ENCODE peak calls at places on chromosomes 1 and 21, in seven cellular contexts. N is RWPE2, I is mammary epithelial cell, G is astrocyte of the spinal cord, R is OCI-LY7, L is endodermal cell, J is foreskin fibroblast. T is an unnamed sample.

GRCh38 chr21:14526816-14527689 is 19.1 kb downstream of the SAMSN1 start:
- DNase-seq in N (no peak), I (no peak), G (no peak), R (no peak), L (no peak), J (no peak), T (no peak)

GRCh38 chr1:43206721-43207228 is 34.6 kb downstream of the CFAP57 start:
- DNase-seq in N (peak; percentile 93), I (peak; percentile 86), G (peak; percentile 89), R (no peak), L (peak; percentile 95), J (peak; percentile 98), T (peak; percentile 96)

GRCh38 chr21:46633561-46633960 is 1.9 kb upstream of the PRMT2 start:
- DNase-seq in N (no peak), I (no peak), G (no peak), R (no peak), L (no peak), J (no peak), T (no peak)

GRCh38 chr1:82227696-82228095 is 427.0 kb downstream of the ADGRL2 start:
- DNase-seq in N (no peak), I (peak; percentile 26), G (peak; percentile 40), R (no peak), L (no peak), J (peak; percentile 70), T (peak; percentile 48)

GRCh38 chr1:29415156-29415830 is 179.0 kb downstream of the PTPRU start:
- DNase-seq in N (no peak), I (peak; percentile 27), G (no peak), R (no peak), L (peak; percentile 81), J (no peak), T (peak; percentile 15)

GRCh38 chr1:205739348-205740160 is 10.4 kb downstream of the NUCKS1 start:
- DNase-seq in N (no peak), I (no peak), G (peak; percentile 68), R (no peak), L (no peak), J (peak; percentile 76), T (peak; percentile 92)

GRCh38 chr1:23537296-23537993 is 6.4 kb upstream of the E2F2 start:
- DNase-seq in N (no peak), I (no peak), G (peak; percentile 36), R (peak; percentile 32), L (no peak), J (peak; percentile 69), T (no peak)

GRCh38 chr1:51622455-51622913 is 5.6 kb downstream of the OSBPL9 start:
- DNase-seq in N (peak; percentile 75), I (peak; percentile 89), G (peak; percentile 60), R (no peak), L (peak; percentile 86), J (peak; percentile 77), T (peak; percentile 72)

GRCh38 chr1:37257646-37258045 is 216.7 kb upstream of the ZC3H12A start:
- DNase-seq in N (no peak), I (no peak), G (no peak), R (no peak), L (no peak), J (no peak), T (no peak)

GRCh38 chr1:39129514-39129913 is 75.0 kb upstream of the MACF1 start:
- DNase-seq in N (no peak), I (peak; percentile 46), G (peak; percentile 57), R (peak; percentile 13), L (peak; percentile 68), J (peak; percentile 64), T (peak; percentile 70)

GRCh38 chr1:236465231-236465958 is 58.4 kb upstream of the LGALS8 start:
- DNase-seq in N (no peak), I (peak; percentile 8), G (no peak), R (no peak), L (no peak), J (no peak), T (no peak)

GRCh38 chr1:187443939-187444338 is 615.2 kb downstream of the PLA2G4A start:
- DNase-seq in N (no peak), I (no peak), G (no peak), R (no peak), L (no peak), J (no peak), T (no peak)

GRCh38 chr1:186404454-186405051 is 28.9 kb downstream of the ODR4 start:
- DNase-seq in N (no peak), I (peak; percentile 32), G (peak; percentile 46), R (peak; percentile 44), L (no peak), J (peak; percentile 57), T (peak; percentile 86)

GRCh38 chr1:241902376-241903067 is 54.5 kb downstream of the EXO1 start:
- DNase-seq in N (no peak), I (no peak), G (peak; percentile 30), R (no peak), L (peak; percentile 55), J (peak; percentile 56), T (peak; percentile 43)

GRCh38 chr1:28199328-28200233 is 23.1 kb upstream of the PTAFR start:
- DNase-seq in N (no peak), I (no peak), G (no peak), R (no peak), L (no peak), J (no peak), T (no peak)

GRCh38 chr21:21921410-21922232 is 923.4 kb downstream of the NCAM2 start:
- DNase-seq in N (no peak), I (no peak), G (peak; percentile 56), R (peak; percentile 5), L (no peak), J (peak; percentile 4), T (peak; percentile 62)

DNA sequence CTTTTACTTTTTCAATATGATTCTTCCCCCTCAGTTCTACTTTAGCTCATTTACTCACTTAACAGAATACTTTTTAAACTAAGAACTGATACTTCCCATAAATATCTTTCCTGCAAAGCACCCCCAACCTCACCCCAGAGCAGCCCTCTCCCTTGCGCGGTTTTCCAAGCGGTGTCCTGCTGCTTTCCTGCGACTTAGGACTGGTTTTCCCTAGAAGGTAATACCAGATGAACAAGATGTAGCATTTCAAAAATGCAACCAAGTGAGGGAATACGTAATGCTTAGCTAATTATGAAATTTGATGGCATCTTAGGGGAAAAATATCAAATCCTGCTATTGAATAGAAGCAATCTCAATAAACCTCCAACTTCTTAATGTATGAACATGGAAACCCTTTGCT is 228.2 kb upstream of the PKN2 start:
- DNase-seq in N (no peak), I (no peak), G (no peak), R (no peak), L (no peak), J (no peak), T (no peak)
- H3K4me3 ChIP-seq in N (no peak overlapping the region), I (no peak overlapping the region), G (no peak overlapping the region), R (no peak overlapping the region), L (no peak overlapping the region), J (no peak overlapping the region), T (no peak overlapping the region)

DNA sequence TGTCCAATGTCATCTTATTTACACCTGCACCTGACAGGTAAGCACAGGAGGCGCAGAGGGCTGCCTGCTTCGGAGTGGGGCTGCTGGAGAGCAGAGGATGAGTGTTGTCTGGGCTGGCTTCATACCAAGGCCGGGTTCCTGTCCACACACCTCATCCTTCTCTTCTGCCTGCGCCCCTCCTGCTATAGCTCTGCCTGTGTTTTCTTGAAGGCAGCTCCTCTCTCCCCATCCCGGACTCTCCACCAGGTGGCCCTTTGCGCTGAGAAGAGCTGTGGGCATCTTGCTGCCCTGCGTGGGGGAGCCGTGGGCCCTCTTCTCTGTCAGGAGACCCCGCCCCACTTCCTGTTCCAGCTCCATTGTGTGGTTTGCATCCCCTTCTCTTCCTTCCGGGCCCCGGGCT is 35.0 kb downstream of the ARHGEF10L start:
- DNase-seq in N (no peak), I (no peak), G (no peak), R (no peak), L (peak; percentile 87), J (no peak), T (no peak)
- TF ChIP-seq CTCF in N (no peak), I (peak; percentile 38), G (peak; percentile 36), R (peak; percentile 13), L (peak; percentile 72), J (peak; percentile 27), T (peak; percentile 43)

DNA sequence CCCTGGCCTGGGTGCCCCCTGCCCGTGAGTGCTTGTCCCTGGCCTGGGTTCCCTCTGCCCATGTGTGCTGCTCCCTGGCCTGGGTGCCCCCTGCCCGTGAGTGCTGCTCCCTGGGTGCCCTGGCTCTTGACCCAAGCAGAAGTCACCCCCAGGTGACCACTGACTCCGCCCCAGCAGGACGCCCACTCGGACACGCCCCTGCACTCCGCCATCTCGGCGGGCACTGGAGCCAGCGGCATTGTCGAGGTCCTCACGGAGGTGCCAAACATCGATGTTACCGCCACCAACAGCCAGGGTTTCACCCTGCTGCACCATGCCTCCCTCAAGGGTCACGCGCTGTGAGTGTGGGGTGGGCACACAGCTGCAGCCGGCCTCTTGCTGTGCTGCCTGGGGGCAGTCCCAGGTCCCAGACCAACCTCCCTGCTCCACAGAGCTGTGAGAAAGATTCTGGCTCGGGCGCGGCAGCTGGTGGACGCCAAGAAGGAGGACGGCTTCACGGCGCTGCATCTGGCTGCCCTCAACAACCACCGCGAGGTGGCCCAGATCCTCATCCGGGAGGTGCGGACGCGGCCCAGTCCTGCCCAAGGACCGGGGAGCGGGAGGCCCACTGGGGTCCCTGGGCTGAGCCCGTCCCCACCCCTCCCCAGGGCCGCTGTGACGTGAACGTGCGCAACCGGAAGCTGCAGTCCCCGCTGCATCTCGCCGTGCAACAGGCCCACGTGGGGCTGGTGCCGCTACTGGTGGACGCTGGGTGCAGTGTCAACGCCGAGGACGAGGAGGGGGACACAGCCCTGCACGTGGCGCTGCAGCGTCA is 3.9 kb upstream of the MMP23B start:
- DNase-seq in N (peak; percentile 66), I (no peak), G (no peak), R (peak; percentile 1), L (peak; percentile 48), J (no peak), T (no peak)
- H3K4me3 ChIP-seq in N (no peak overlapping the region), I (no peak overlapping the region), G (no peak overlapping the region), R (peak overlapping the region; percentile 66), L (no peak overlapping the region), J (no peak overlapping the region), T (no peak overlapping the region)

DNA sequence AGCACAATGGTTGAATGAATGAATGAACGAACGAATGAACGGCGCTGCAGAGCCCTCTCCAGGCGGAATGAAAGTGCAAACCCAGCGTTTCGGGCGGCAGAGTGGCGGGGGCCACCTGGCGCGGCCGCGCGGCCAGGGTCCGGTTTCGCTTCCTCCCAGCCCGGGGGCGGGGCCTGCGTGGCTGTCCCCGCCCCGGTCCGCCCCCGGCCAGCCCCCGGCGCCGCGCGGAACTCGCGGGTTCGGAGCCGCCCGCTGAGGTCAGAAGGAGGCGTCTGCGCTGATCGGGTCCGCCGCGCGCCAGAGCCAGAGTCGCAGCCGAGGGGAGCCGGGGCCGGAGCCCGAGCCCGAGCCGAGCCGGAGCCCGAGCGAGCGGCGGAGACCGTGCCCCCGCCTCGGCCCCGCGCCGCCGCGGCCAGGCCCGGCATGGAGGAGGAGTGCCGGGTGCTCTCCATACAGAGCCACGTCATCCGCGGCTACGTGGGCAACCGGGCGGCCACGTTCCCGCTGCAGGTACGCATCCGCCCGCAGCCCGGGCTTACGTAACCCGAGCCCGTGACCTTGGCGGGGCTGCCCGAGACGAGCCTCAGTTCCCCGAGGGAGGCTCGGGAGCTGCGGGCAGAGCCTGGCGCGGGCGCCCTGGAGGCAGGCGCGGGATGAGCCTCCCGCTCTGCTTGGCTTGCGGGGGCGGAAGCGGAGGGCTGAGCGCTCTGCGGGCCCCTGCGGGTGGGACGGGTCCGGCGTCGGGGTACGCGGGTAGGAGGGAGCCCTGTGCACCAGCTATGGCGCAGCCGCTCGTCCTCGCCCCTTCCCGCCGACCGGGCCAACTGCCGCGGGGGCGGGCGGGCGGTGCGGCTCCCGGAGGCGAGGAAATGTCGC is at the start of gene PDXK:
- DNase-seq in N (peak; percentile 76), I (peak; percentile 79), G (peak; percentile 84), R (peak; percentile 93), L (peak; percentile 96), J (peak; percentile 94), T (peak; percentile 86)
- TF ChIP-seq CTCF in N (peak; percentile 52), I (peak; percentile 14), G (no peak), R (peak; percentile 59), L (peak; percentile 33), J (no peak), T (peak; percentile 12)